ENCODE peak calls at places on chromosomes 12 and 14, in eight cellular contexts. K is pancreas, H is left ventricle myocardium inferior, C is fibroblast of mammary gland, N is tibial nerve, L is tibial artery, V is OCI-LY7, A is HepG2. X is an unnamed sample.
A peak's percentile ranks its signal among the peaks of the same experiment; 100 is the strongest.

GRCh38 chr14:69708586-69709169 is 58.3 kb upstream of the SRSF5 start:
- DNase-seq in K (no peak), H (no peak), C (no peak), N (no peak), L (no peak), V (peak; percentile 71), A (peak; percentile 41), X (no peak)

GRCh38 chr12:23450810-23451209 is 498.7 kb downstream of the SOX5 start:
- DNase-seq in K (no peak), H (no peak), C (no peak), N (no peak), L (no peak), V (no peak), A (no peak), X (no peak)

GRCh38 chr12:116161588-116161987 is 115.9 kb downstream of the MED13L start:
- DNase-seq in K (no peak), H (no peak), C (peak; percentile 78), N (no peak), L (no peak), V (no peak), A (peak; percentile 35), X (no peak)

GRCh38 chr14:94355191-94355794 is 32.2 kb upstream of the SERPINA6 start:
- DNase-seq in K (peak; percentile 26), H (peak; percentile 31), C (peak; percentile 80), N (peak; percentile 60), L (peak; percentile 73), V (no peak), A (peak; percentile 85), X (no peak)

GRCh38 chr12:116442981-116443380 is 116.2 kb upstream of the MAP1LC3B2 start:
- DNase-seq in K (peak; percentile 38), H (no peak), C (peak; percentile 48), N (no peak), L (no peak), V (no peak), A (no peak), X (no peak)

GRCh38 chr12:116735951-116736599 is 1.8 kb downstream of the SPRING1 start:
- DNase-seq in K (peak; percentile 42), H (no peak), C (no peak), N (no peak), L (no peak), V (no peak), A (peak; percentile 82), X (no peak)

GRCh38 chr14:55221968-55222367 is 30.6 kb upstream of the DLGAP5 start:
- DNase-seq in K (no peak), H (no peak), C (no peak), N (no peak), L (no peak), V (no peak), A (no peak), X (no peak)

GRCh38 chr14:74988131-74988530 is 14.6 kb upstream of the EIF2B2 start:
- DNase-seq in K (no peak), H (no peak), C (peak; percentile 28), N (no peak), L (no peak), V (no peak), A (no peak), X (no peak)

GRCh38 chr12:15244926-15245325 is 23.7 kb upstream of the RERG start:
- DNase-seq in K (no peak), H (no peak), C (no peak), N (no peak), L (no peak), V (no peak), A (no peak), X (no peak)

GRCh38 chr14:96253140-96253539 is 2.9 kb upstream of the BDKRB1 start:
- DNase-seq in K (no peak), H (no peak), C (peak; percentile 91), N (no peak), L (no peak), V (no peak), A (no peak), X (no peak)

GRCh38 chr12:93784339-93785086 is 107.3 kb downstream of the CRADD start:
- DNase-seq in K (no peak), H (peak; percentile 30), C (peak; percentile 95), N (peak; percentile 81), L (peak; percentile 83), V (no peak), A (peak; percentile 25), X (peak; percentile 60)

DNA sequence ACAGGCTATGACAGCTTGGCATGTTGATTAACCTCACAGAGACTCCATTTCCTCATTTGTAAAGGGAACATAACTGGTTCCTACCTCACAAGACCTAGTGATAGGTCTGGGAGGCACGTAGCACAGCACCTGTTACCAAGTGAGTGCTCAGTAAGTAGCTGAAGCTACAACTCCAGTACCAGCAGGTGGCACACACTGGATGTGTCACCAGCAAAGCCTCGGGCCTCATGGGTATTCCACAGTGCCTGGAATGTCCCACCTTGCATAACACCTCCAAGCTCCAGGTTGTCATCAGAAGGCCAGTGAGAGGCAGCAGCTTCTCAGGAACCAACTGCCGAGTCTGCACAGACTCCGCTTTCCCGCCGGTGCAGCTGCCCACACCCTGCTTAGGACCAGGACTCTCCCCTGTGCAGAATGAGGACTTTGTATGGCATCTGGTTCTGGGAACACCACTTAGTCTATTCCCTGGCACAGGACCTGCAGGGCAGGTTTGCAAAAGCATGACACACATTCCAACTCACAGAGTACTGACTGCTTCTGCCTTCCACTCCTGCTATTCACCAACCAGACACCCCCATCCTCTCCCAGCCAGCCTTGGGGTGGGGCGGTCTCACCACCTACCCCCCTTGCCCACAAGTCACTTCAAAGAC is 4.2 kb downstream of the VDR start:
- DNase-seq in K (peak; percentile 36), H (no peak), C (no peak), N (no peak), L (no peak), V (peak; percentile 60), A (peak; percentile 86), X (no peak)
- TF ChIP-seq CTCF in K (no peak), H (peak; percentile 46), C (no peak), N (no peak), L (no peak), V (peak; percentile 60), A (peak; percentile 95), X (no peak)

GRCh38 chr12:89504560-89505346 is 19.8 kb downstream of the GALNT4 start:
- DNase-seq in K (no peak), H (no peak), C (peak; percentile 60), N (no peak), L (no peak), V (no peak), A (no peak), X (no peak)
- TF ChIP-seq CTCF in K (no peak), H (no peak), C (no peak), N (no peak), L (no peak), V (peak; percentile 22), A (no peak), X (no peak)

GRCh38 chr12:6667559-6668210 is 4.8 kb upstream of the ING4 start:
- DNase-seq in K (no peak), H (no peak), C (no peak), N (no peak), L (no peak), V (peak; percentile 68), A (no peak), X (no peak)
- TF ChIP-seq CTCF in K (no peak), H (no peak), C (peak; percentile 3), N (no peak), L (no peak), V (peak; percentile 77), A (peak; percentile 47), X (no peak)

DNA sequence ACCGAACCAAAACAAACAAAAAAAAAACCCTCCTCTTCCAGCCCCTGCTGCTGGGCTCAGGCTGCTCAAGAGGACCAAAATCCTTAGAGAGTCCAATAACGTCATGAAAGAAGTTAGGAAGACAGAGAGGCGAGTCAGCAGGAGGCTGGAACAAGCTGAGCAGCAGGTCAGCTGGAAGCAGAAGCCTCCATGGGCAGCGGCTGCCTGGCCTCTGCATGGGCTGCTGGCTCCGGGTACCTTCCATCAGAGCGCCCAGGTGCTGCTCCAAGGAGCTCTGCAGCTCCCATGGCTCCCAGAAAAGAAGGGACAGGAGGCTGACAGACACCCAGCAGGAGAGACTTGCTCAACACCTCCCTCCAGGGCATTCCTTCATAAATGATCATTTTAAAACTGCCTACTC is 3.2 kb upstream of the KRT2 start:
- DNase-seq in K (no peak), H (no peak), C (peak; percentile 3), N (no peak), L (no peak), V (no peak), A (no peak), X (no peak)
- TF ChIP-seq CTCF in K (no peak), H (no peak), C (no peak), N (no peak), L (no peak), V (no peak), A (no peak), X (no peak)

DNA sequence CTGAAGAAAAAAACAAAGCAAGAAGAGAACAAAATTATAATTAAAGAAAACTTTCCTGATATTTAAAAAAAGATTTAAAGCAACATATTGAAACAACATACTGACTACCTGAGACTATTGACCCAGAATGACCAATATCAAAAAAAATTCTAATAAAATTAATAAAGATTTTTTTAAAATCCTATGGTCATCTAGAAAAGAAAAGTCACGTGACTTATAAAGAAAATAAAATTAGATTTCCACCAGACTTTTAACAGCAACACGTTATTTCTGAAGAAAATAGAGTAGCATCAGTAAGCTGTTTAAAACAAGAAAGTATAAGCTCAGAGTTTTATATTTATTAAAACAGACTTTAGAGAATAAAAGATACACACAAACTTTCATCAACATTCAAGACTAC is 238.0 kb downstream of the C12orf42 start:
- DNase-seq in K (no peak), H (no peak), C (no peak), N (no peak), L (no peak), V (no peak), A (no peak), X (no peak)
- TF ChIP-seq CTCF in K (no peak), H (no peak), C (no peak), N (no peak), L (no peak), V (no peak), A (no peak), X (no peak)

DNA sequence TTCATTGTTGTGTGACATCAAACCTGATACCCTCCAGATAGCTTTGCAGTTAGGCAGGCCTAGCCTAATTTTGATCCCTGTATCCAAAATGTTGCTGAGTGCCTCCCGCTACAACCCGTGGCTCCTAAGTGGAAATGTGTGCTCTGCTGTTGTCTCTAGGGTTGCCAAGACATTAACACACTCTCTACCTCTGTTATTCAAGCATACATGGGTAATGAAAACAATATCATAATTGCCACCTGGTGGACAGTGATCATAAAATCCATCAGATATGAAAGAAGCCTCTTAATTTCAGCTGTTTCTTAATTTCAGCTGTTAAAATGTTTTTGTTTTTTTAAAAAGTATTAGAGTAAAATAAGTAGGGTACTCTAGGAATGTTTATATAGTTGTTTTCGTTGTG is 93.5 kb downstream of the PLEKHA5 start:
- DNase-seq in K (no peak), H (no peak), C (peak; percentile 55), N (no peak), L (no peak), V (peak; percentile 3), A (no peak), X (no peak)
- TF ChIP-seq CTCF in K (no peak), H (peak; percentile 37), C (peak; percentile 36), N (peak; percentile 17), L (no peak), V (peak; percentile 59), A (no peak), X (no peak)